ENCODE peak calls at places on chromosomes 1 and 21, in ten cellular contexts. L is retina; P is EL; N is pancreas; W is progenitor cell of endocrine pancreas; C is activated naive CD8-positive, alpha-beta T cell treated with anti-CD3 and anti-CD28 coated beads for 36 hours; I is iPS DF 19.7; U is activated CD8-positive, alpha-beta memory T cell treated with anti-CD3 and anti-CD28 coated beads for 24 hours; V is AML-193; B is astrocyte of the spinal cord. S is an unnamed sample.

GRCh38 chr1:17909634-17910033 is 154.5 kb downstream of the ACTL8 start:
- DNase-seq in V (no peak), W (no peak), B (peak), L (no peak), C (no peak), N (peak), U (no peak), I (no peak), P (peak), S (peak)

GRCh38 chr1:203589201-203589600 is 37.4 kb upstream of the ATP2B4 start:
- DNase-seq in C (no peak), N (no peak), V (no peak), L (peak), P (no peak), W (no peak), I (no peak), B (no peak), U (no peak), S (no peak)

GRCh38 chr21:24436236-24436635 is 1171.0 kb downstream of the MRPL39 start:
- DNase-seq in W (no peak), V (no peak), I (no peak), B (no peak), L (no peak), U (no peak), N (no peak), P (no peak), C (no peak), S (no peak)

GRCh38 chr1:209198926-209199325 is 384.6 kb upstream of the CAMK1G start:
- DNase-seq in B (no peak), P (no peak), V (no peak), C (no peak), L (no peak), I (no peak), N (no peak), U (no peak), W (no peak), S (no peak)

GRCh38 chr1:205633421-205633976 is 1.7 kb upstream of the ELK4 start:
- DNase-seq in I (no peak), V (no peak), W (no peak), P (peak), L (no peak), C (no peak), N (no peak), B (no peak), U (no peak), S (peak)

GRCh38 chr21:33063365-33063883 is 6.5 kb upstream of the OLIG1 start:
- DNase-seq in N (no peak), L (no peak), U (no peak), V (peak), P (no peak), W (no peak), I (no peak), C (no peak), B (no peak), S (no peak)

GRCh38 chr1:151340870-151341754 is 5.9 kb downstream of the RFX5 start:
- DNase-seq in N (peak), B (peak), P (peak), L (peak), U (no peak), I (peak), V (peak), W (peak), C (peak), S (peak)

GRCh38 chr1:153386500-153386901 is 4.4 kb downstream of the S100A8 start:
- DNase-seq in N (peak), I (no peak), W (no peak), P (no peak), B (no peak), U (peak), V (peak), L (no peak), C (no peak), S (no peak)

GRCh38 chr21:38273745-38274544 is 17.2 kb downstream of the KCNJ15 start:
- DNase-seq in I (no peak), B (no peak), P (no peak), U (no peak), N (no peak), W (no peak), L (no peak), C (no peak), V (peak), S (peak)

GRCh38 chr1:98045211-98046030 is 124.6 kb upstream of the DPYD start:
- DNase-seq in U (peak), W (no peak), V (no peak), N (no peak), I (no peak), B (peak), P (peak), L (peak), C (no peak), S (peak)

GRCh38 chr1:188735567-188735966 is 1742.1 kb downstream of the BRINP3 start:
- DNase-seq in I (no peak), B (no peak), P (no peak), W (no peak), C (no peak), U (no peak), V (no peak), L (no peak), N (no peak), S (no peak)

GRCh38 chr1:110615548-110616130 is 9.5 kb upstream of the KCNA2 start:
- DNase-seq in P (peak), W (peak), I (peak), V (peak), L (peak), U (no peak), C (peak), B (peak), N (peak), S (peak)

GRCh38 chr1:19000065-19000464 is 43.6 kb upstream of the IFFO2 start:
- DNase-seq in V (no peak), B (no peak), W (no peak), C (no peak), N (no peak), P (no peak), U (no peak), L (no peak), I (no peak), S (no peak)

GRCh38 chr1:59265622-59266021 is 31.3 kb upstream of the FGGY start:
- DNase-seq in N (no peak), W (no peak), B (no peak), P (no peak), C (no peak), U (no peak), L (no peak), V (no peak), I (no peak), S (no peak)

GRCh38 chr1:230319014-230319747 is 107.0 kb downstream of the PGBD5 start:
- DNase-seq in V (no peak), P (no peak), C (no peak), W (no peak), U (no peak), N (no peak), B (no peak), L (no peak), I (no peak), S (no peak)

GRCh38 chr1:93611656-93612055 is 70.0 kb downstream of the BCAR3 start:
- DNase-seq in W (no peak), N (no peak), P (no peak), B (no peak), V (no peak), U (no peak), I (no peak), C (no peak), L (no peak), S (no peak)

GRCh38 chr1:201790261-201790660 is 38.7 kb upstream of the IPO9 start:
- DNase-seq in C (no peak), I (no peak), N (no peak), V (no peak), U (no peak), P (peak), W (no peak), B (peak), L (no peak), S (peak)

GRCh38 chr1:232533328-232533727 is 96.6 kb downstream of the SIPA1L2 start:
- DNase-seq in C (no peak), B (no peak), W (no peak), L (no peak), U (no peak), N (no peak), V (no peak), I (no peak), P (no peak), S (no peak)

GRCh38 chr1:198155253-198155652 is 1.5 kb upstream of the NEK7 start:
- DNase-seq in W (no peak), U (no peak), L (no peak), B (peak), V (no peak), N (no peak), P (peak), C (no peak), I (no peak), S (peak)

GRCh38 chr1:25553749-25554425 is 10.5 kb downstream of the LDLRAP1 start:
- DNase-seq in V (no peak), L (no peak), C (no peak), N (no peak), P (no peak), U (no peak), W (no peak), I (no peak), B (no peak), S (no peak)

GRCh38 chr1:205381305-205381704 is 24.6 kb upstream of the KLHDC8A start:
- DNase-seq in B (no peak), C (no peak), I (no peak), V (no peak), P (no peak), L (no peak), U (no peak), W (no peak), N (no peak), S (no peak)

GRCh38 chr1:8745749-8746390 is 71.6 kb downstream of the RERE start:
- DNase-seq in C (no peak), V (no peak), N (no peak), B (no peak), W (no peak), I (no peak), P (no peak), L (no peak), U (no peak), S (no peak)

GRCh38 chr1:229880271-229881170 is 186.5 kb upstream of the GALNT2 start:
- DNase-seq in I (no peak), N (peak), B (no peak), L (no peak), C (no peak), W (no peak), V (no peak), U (peak), P (no peak), S (no peak)

GRCh38 chr1:195130598-195130997 is 1477.6 kb downstream of the KCNT2 start:
- DNase-seq in V (no peak), P (no peak), B (no peak), N (no peak), L (no peak), U (no peak), I (no peak), C (no peak), W (no peak), S (no peak)

GRCh38 chr1:95408506-95409136 is 174.6 kb downstream of the RWDD3 start:
- DNase-seq in P (no peak), U (no peak), C (no peak), N (no peak), B (no peak), L (no peak), I (no peak), W (no peak), V (no peak), S (no peak)

GRCh38 chr1:37123266-37123665 is 89.0 kb upstream of the GRIK3 start:
- DNase-seq in L (no peak), B (no peak), C (no peak), I (no peak), V (no peak), N (no peak), U (no peak), P (peak), W (no peak), S (no peak)

GRCh38 chr1:42463906-42464305 is 820 bp downstream of the CCDC30 start:
- DNase-seq in U (no peak), W (no peak), N (no peak), V (no peak), C (no peak), P (no peak), I (no peak), L (no peak), B (no peak), S (no peak)

GRCh38 chr1:228238007-228238406 is 30.2 kb downstream of the OBSCN start:
- DNase-seq in C (no peak), L (no peak), P (no peak), U (no peak), N (no peak), I (no peak), V (no peak), W (no peak), B (no peak), S (no peak)

GRCh38 chr1:68093737-68094136 is 43.3 kb upstream of the DIRAS3 start:
- DNase-seq in B (peak), P (no peak), N (no peak), I (no peak), W (no peak), V (no peak), C (no peak), L (no peak), U (no peak), S (no peak)

GRCh38 chr1:3321559-3322439 is 132.7 kb upstream of the ARHGEF16 start:
- DNase-seq in I (no peak), C (no peak), P (no peak), U (no peak), W (no peak), B (no peak), N (no peak), V (no peak), L (no peak), S (no peak)

GRCh38 chr1:44848456-44849181 is 5.6 kb upstream of the PTCH2 start:
- DNase-seq in C (no peak), B (no peak), I (no peak), W (no peak), L (no peak), V (no peak), N (no peak), P (no peak), U (no peak), S (no peak)

GRCh38 chr1:23810818-23811420 is 10.4 kb upstream of the GALE start:
- DNase-seq in P (no peak), U (peak), V (peak), N (no peak), B (no peak), I (no peak), L (no peak), C (peak), W (no peak), S (peak)

GRCh38 chr1:24186993-24187790 is at the start of gene IFNLR1:
- DNase-seq in W (peak), N (peak), L (peak), B (no peak), I (no peak), C (peak), V (no peak), P (peak), U (peak), S (no peak)

GRCh38 chr1:22712502-22713271 is 2.0 kb downstream of the EPHB2 start:
- DNase-seq in L (no peak), N (no peak), C (peak), P (peak), U (peak), W (no peak), B (peak), I (no peak), V (no peak), S (peak)

GRCh38 chr1:52294580-52294979 is 71.4 kb downstream of the CC2D1B start:
- DNase-seq in U (no peak), V (no peak), N (no peak), B (no peak), L (no peak), I (no peak), P (no peak), C (no peak), W (no peak), S (peak)

GRCh38 chr1:61922950-61923480 is 180.7 kb downstream of the PATJ start:
- DNase-seq in L (no peak), I (no peak), V (no peak), B (no peak), N (no peak), U (no peak), P (no peak), W (no peak), C (no peak), S (no peak)

GRCh38 chr1:175146535-175147213 is 45.9 kb downstream of the KIAA0040 start:
- DNase-seq in C (peak), V (peak), N (peak), I (no peak), W (peak), B (peak), L (peak), U (peak), P (peak), S (peak)

GRCh38 chr1:237760981-237761380 is 129.7 kb downstream of the ZP4 start:
- DNase-seq in V (no peak), B (no peak), C (no peak), L (no peak), W (no peak), U (no peak), P (no peak), N (no peak), I (no peak), S (no peak)

S was measured in IMR-90.